ENCODE peak calls at places on chromosomes 3 and 15, in ten cellular contexts. F is MM.1S, H is transverse colon, S is GM12864, Z is tibial artery, L is DND-41, A is NB4, E is Calu3, J is GM23338, R is HFFc6. G is an unnamed sample.

GRCh38 chr3:14042680-14043079 is 82.0 kb downstream of the CHCHD4 start:
- DNase-seq in F (no peak), H (no peak), S (no peak), Z (no peak), L (no peak), A (no peak), E (no peak), J (no peak), R (peak), G (no peak)

GRCh38 chr3:170741756-170742530 is 128.1 kb downstream of the RPL22L1 start:
- DNase-seq in F (no peak), H (no peak), S (no peak), Z (no peak), L (no peak), A (no peak), E (no peak), J (no peak), R (no peak), G (no peak)

GRCh38 chr3:71064288-71064975 is 519.1 kb downstream of the FOXP1 start:
- DNase-seq in F (peak), H (peak), S (no peak), Z (peak), L (peak), A (peak), E (peak), J (peak), R (no peak), G (peak)

GRCh38 chr3:17577795-17578520 is 164.5 kb downstream of the TBC1D5 start:
- DNase-seq in F (no peak), H (no peak), S (no peak), Z (no peak), L (no peak), A (no peak), E (no peak), J (no peak), R (peak), G (no peak)

GRCh38 chr3:23888617-23889228 is 28.1 kb downstream of the NKIRAS1 start:
- DNase-seq in F (peak), H (no peak), S (peak), Z (no peak), L (no peak), A (peak), E (peak), J (peak), R (peak), G (no peak)

GRCh38 chr15:101276501-101277037 is 716 bp downstream of the SELENOS start:
- DNase-seq in F (peak), H (no peak), S (no peak), Z (no peak), L (peak), A (peak), E (peak), J (peak), R (no peak), G (peak)

GRCh38 chr3:20462226-20462625 is 276.2 kb upstream of the SGO1 start:
- DNase-seq in F (no peak), H (no peak), S (no peak), Z (no peak), L (no peak), A (no peak), E (no peak), J (peak), R (no peak), G (no peak)

GRCh38 chr15:34795267-34796081 is at the start of gene ACTC1:
- DNase-seq in F (no peak), H (no peak), S (no peak), Z (peak), L (no peak), A (no peak), E (peak), J (peak), R (peak), G (no peak)

GRCh38 chr15:43420435-43420834 is 49.5 kb downstream of the TUBGCP4 start:
- DNase-seq in F (no peak), H (no peak), S (no peak), Z (no peak), L (no peak), A (no peak), E (no peak), J (no peak), R (no peak), G (no peak)

GRCh38 chr15:38560456-38560926 is 4.1 kb downstream of the RASGRP1 start:
- DNase-seq in F (no peak), H (no peak), S (no peak), Z (no peak), L (no peak), A (no peak), E (no peak), J (no peak), R (no peak), G (peak)

GRCh38 chr3:16496408-16497222 is 16.9 kb downstream of the RFTN1 start:
- DNase-seq in F (no peak), H (no peak), S (no peak), Z (no peak), L (no peak), A (no peak), E (no peak), J (no peak), R (no peak), G (no peak)

GRCh38 chr3:194294199-194294887 is 56.8 kb downstream of the CPN2 start:
- DNase-seq in F (no peak), H (no peak), S (no peak), Z (no peak), L (no peak), A (peak), E (no peak), J (peak), R (no peak), G (no peak)

GRCh38 chr15:35061171-35062163 is 23.6 kb downstream of the NANOGP8 start:
- DNase-seq in F (no peak), H (no peak), S (no peak), Z (no peak), L (no peak), A (no peak), E (no peak), J (peak), R (no peak), G (no peak)

GRCh38 chr15:45187894-45188830 is at the start of gene SHF:
- DNase-seq in F (no peak), H (peak), S (peak), Z (peak), L (peak), A (peak), E (no peak), J (peak), R (no peak), G (peak)

GRCh38 chr3:138360272-138361192 is 12.2 kb downstream of the MRAS start:
- DNase-seq in F (no peak), H (no peak), S (no peak), Z (no peak), L (no peak), A (no peak), E (no peak), J (no peak), R (no peak), G (no peak)

GRCh38 chr3:77939726-77940125 is 899.8 kb downstream of the ROBO2 start:
- DNase-seq in F (no peak), H (no peak), S (no peak), Z (no peak), L (no peak), A (no peak), E (no peak), J (no peak), R (no peak), G (no peak)

GRCh38 chr3:141368062-141368924 is at the start of gene ZBTB38:
- DNase-seq in F (peak), H (peak), S (no peak), Z (peak), L (no peak), A (no peak), E (peak), J (peak), R (peak), G (no peak)

GRCh38 chr3:55664387-55664786 is 177.3 kb upstream of the WNT5A start:
- DNase-seq in F (no peak), H (no peak), S (no peak), Z (no peak), L (no peak), A (no peak), E (no peak), J (peak), R (no peak), G (peak)

GRCh38 chr3:23264413-23264812 is 61.3 kb downstream of the UBE2E2 start:
- DNase-seq in F (no peak), H (no peak), S (no peak), Z (no peak), L (no peak), A (no peak), E (no peak), J (no peak), R (peak), G (no peak)

GRCh38 chr3:168828536-168828935 is 732.8 kb upstream of the GOLIM4 start:
- DNase-seq in F (no peak), H (no peak), S (no peak), Z (no peak), L (no peak), A (no peak), E (no peak), J (no peak), R (no peak), G (no peak)

GRCh38 chr3:171420667-171421066 is 39.5 kb downstream of the TNIK start:
- DNase-seq in F (no peak), H (no peak), S (no peak), Z (no peak), L (no peak), A (no peak), E (no peak), J (no peak), R (no peak), G (no peak)

GRCh38 chr3:48088056-48088748 is 72.0 kb upstream of the MAP4 start:
- DNase-seq in F (no peak), H (no peak), S (no peak), Z (peak), L (peak), A (peak), E (peak), J (peak), R (no peak), G (no peak)

GRCh38 chr15:45230246-45230965 is 21.6 kb upstream of the SLC28A2 start:
- DNase-seq in F (no peak), H (no peak), S (no peak), Z (no peak), L (no peak), A (no peak), E (no peak), J (no peak), R (no peak), G (no peak)

GRCh38 chr3:172685331-172686214 is 25.3 kb downstream of the NCEH1 start:
- DNase-seq in F (no peak), H (no peak), S (no peak), Z (no peak), L (no peak), A (no peak), E (no peak), J (no peak), R (no peak), G (no peak)

GRCh38 chr3:67654832-67655152 is 380 bp upstream of the SUCLG2 start:
- DNase-seq in F (no peak), H (no peak), S (no peak), Z (peak), L (no peak), A (no peak), E (no peak), J (no peak), R (no peak), G (peak)

GRCh38 chr3:8817486-8817885 is 48.1 kb upstream of the OXTR start:
- DNase-seq in F (no peak), H (no peak), S (no peak), Z (no peak), L (no peak), A (no peak), E (no peak), J (no peak), R (no peak), G (no peak)

GRCh38 chr15:70262171-70262570 is 164.5 kb upstream of the TLE3 start:
- DNase-seq in F (no peak), H (no peak), S (no peak), Z (no peak), L (no peak), A (no peak), E (no peak), J (no peak), R (no peak), G (no peak)

GRCh38 chr3:52090620-52091468 is 34.5 kb upstream of the DUSP7 start:
- DNase-seq in F (no peak), H (no peak), S (no peak), Z (no peak), L (no peak), A (no peak), E (no peak), J (peak), R (no peak), G (no peak)
- TF ChIP-seq CTCF in F (no peak), H (no peak), S (no peak), Z (no peak), L (no peak), A (no peak), E (no peak), J (no peak), R (no peak), G (no peak)

GRCh38 chr15:52567886-52568568 is 803 bp downstream of the ARPP19 start:
- DNase-seq in F (peak), H (peak), S (no peak), Z (no peak), L (peak), A (no peak), E (peak), J (peak), R (no peak), G (peak)
- TF ChIP-seq CTCF in F (no peak), H (no peak), S (no peak), Z (no peak), L (no peak), A (no peak), E (no peak), J (no peak), R (no peak), G (no peak)

GRCh38 chr15:37199546-37199945 is 99.2 kb upstream of the MEIS2 start:
- DNase-seq in F (no peak), H (no peak), S (no peak), Z (no peak), L (no peak), A (no peak), E (no peak), J (no peak), R (no peak), G (no peak)

GRCh38 chr15:37206690-37207089 is 106.3 kb upstream of the MEIS2 start:
- DNase-seq in F (no peak), H (no peak), S (no peak), Z (no peak), L (no peak), A (no peak), E (no peak), J (no peak), R (no peak), G (no peak)

GRCh38 chr15:37203050-37203449 is 102.7 kb upstream of the MEIS2 start:
- DNase-seq in F (no peak), H (no peak), S (no peak), Z (no peak), L (no peak), A (no peak), E (no peak), J (no peak), R (no peak), G (no peak)

GRCh38 chr15:37208475-37209363 is 108.4 kb upstream of the MEIS2 start:
- DNase-seq in F (no peak), H (no peak), S (no peak), Z (no peak), L (no peak), A (no peak), E (no peak), J (no peak), R (no peak), G (no peak)

GRCh38 chr15:37204698-37205097 is 104.3 kb upstream of the MEIS2 start:
- DNase-seq in F (peak), H (no peak), S (no peak), Z (no peak), L (no peak), A (peak), E (no peak), J (peak), R (no peak), G (no peak)
- TF ChIP-seq CTCF in F (peak), H (no peak), S (no peak), Z (no peak), L (no peak), A (no peak), E (no peak), J (no peak), R (no peak), G (no peak)

DNA sequence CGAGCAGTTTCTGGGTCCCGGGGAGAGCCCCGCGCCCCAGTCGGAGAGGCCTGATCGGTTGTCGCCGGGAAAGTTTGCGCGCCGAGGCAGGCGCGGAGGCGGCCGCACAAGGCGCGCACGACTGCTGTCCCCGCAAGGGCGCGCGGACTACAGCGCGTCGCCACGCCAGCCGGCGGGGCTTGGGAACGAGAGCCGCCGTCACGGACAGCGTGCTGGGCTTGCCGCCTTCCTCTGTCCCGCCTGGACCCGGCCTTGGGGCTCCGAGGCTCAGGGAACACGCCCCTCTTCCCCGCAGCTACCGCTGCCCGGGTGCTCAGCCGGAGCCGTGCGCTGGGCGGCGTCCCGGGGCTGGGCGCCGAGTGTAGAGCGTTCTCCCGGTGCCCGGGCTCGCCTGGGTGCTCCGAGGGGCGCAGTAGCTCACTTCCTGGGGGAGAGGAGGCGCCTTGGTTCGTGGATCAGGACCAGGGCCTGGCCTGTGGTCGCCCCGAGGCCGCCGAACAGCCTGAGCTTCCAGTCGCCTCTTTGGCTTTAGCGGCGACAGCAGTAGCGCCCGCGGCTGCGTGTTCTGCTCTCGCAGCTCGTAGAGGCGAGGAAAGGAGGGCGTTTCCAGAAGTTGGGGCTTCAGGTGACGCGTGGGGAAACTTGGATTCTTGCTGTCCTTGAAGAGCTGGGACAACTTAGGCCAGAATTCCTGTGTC is 226.6 kb upstream of the C2CD4B start:
- DNase-seq in F (peak), H (peak), S (no peak), Z (peak), L (peak), A (peak), E (peak), J (peak), R (peak), G (peak)
- TF ChIP-seq CTCF in F (no peak), H (peak), S (no peak), Z (peak), L (peak), A (no peak), E (peak), J (peak), R (peak), G (no peak)

GRCh38 chr15:58934114-58934447 is 602 bp upstream of the SLTM start:
- DNase-seq in F (no peak), H (no peak), S (no peak), Z (no peak), L (no peak), A (no peak), E (no peak), J (no peak), R (no peak), G (no peak)

GRCh38 chr15:58932791-58933310 is 628 bp downstream of the SLTM start:
- DNase-seq in F (peak), H (no peak), S (no peak), Z (no peak), L (no peak), A (no peak), E (no peak), J (peak), R (no peak), G (no peak)

GRCh38 chr15:58931985-58932384 is 1.5 kb downstream of the SLTM start:
- DNase-seq in F (peak), H (peak), S (peak), Z (no peak), L (no peak), A (peak), E (no peak), J (no peak), R (peak), G (peak)

GRCh38 chr15:58934521-58934920 is 1.0 kb upstream of the SLTM start:
- DNase-seq in F (no peak), H (no peak), S (no peak), Z (no peak), L (no peak), A (no peak), E (no peak), J (peak), R (no peak), G (no peak)

GRCh38 chr15:58933311-58934113 is at the start of gene SLTM:
- DNase-seq in F (peak), H (peak), S (peak), Z (peak), L (peak), A (peak), E (peak), J (peak), R (peak), G (peak)
- TF ChIP-seq CTCF in F (peak), H (peak), S (peak), Z (peak), L (peak), A (no peak), E (peak), J (peak), R (peak), G (peak)

GRCh38 chr3:43206632-43207031 is 79.7 kb upstream of the SNRK start:
- DNase-seq in F (no peak), H (no peak), S (no peak), Z (no peak), L (no peak), A (no peak), E (no peak), J (peak), R (no peak), G (no peak)
- TF ChIP-seq CTCF in F (no peak), H (no peak), S (no peak), Z (no peak), L (no peak), A (no peak), E (no peak), J (peak), R (peak), G (no peak)

G was measured in activated CD8-positive, alpha-beta T cell treated with anti-CD3 and anti-CD28 coated beads for 36 hours.